ENCODE peak calls at places on chromosome 22, in nine cellular contexts. N, K, B, J, T, X, W, E and A are unnamed samples.

GRCh38 chr22:22995166-22995565 is 75.2 kb upstream of the GNAZ start:
- DNase-seq in E (no peak), N (no peak), X (no peak), K (no peak), J (no peak), W (no peak), B (no peak), T (no peak), A (no peak)

GRCh38 chr22:32706149-32706548 is 95.4 kb upstream of the TIMP3 start:
- DNase-seq in T (no peak), B (no peak), E (no peak), X (no peak), W (no peak), J (no peak), N (no peak), K (no peak), A (no peak)

GRCh38 chr22:26892401-26893033 is 235.1 kb downstream of the MIAT start:
- DNase-seq in T (no peak), N (no peak), W (peak; percentile 63), X (no peak), E (no peak), J (no peak), B (no peak), K (no peak), A (no peak)

GRCh38 chr22:22857607-22858558 is 29.7 kb upstream of the IGLL5 start:
- DNase-seq in W (no peak), E (no peak), T (no peak), X (no peak), N (no peak), B (no peak), J (no peak), K (no peak), A (no peak)

GRCh38 chr22:43798492-43798891 is 13.6 kb downstream of the EFCAB6 start:
- DNase-seq in E (peak; percentile 88), W (no peak), K (no peak), T (no peak), X (peak; percentile 18), J (no peak), B (no peak), N (no peak), A (peak; percentile 53)

GRCh38 chr22:49112661-49113626 is 714.7 kb downstream of the BRD1 start:
- DNase-seq in E (no peak), T (no peak), K (no peak), B (no peak), J (no peak), N (no peak), W (no peak), X (no peak), A (no peak)

GRCh38 chr22:48824673-48825651 is 1002.7 kb downstream of the BRD1 start:
- DNase-seq in J (no peak), W (no peak), X (no peak), N (no peak), B (no peak), K (no peak), E (no peak), T (no peak), A (no peak)

GRCh38 chr22:46012881-46013281 is 35.9 kb upstream of the WNT7B start:
- DNase-seq in B (no peak), T (no peak), J (no peak), N (no peak), X (no peak), E (no peak), K (no peak), W (no peak), A (no peak)

GRCh38 chr22:19884161-19884953 is 29.7 kb upstream of the GNB1L start:
- DNase-seq in W (no peak), K (no peak), N (no peak), T (no peak), B (no peak), X (no peak), E (no peak), J (no peak), A (no peak)

GRCh38 chr22:23380911-23381310 is 199.2 kb downstream of the IGLL1 start:
- DNase-seq in B (no peak), K (no peak), J (no peak), T (no peak), E (no peak), X (no peak), W (no peak), N (no peak), A (no peak)

GRCh38 chr22:28728621-28729313 is 12.9 kb downstream of the CHEK2 start:
- DNase-seq in W (no peak), K (no peak), B (no peak), N (no peak), E (no peak), J (no peak), T (no peak), X (no peak), A (no peak)

GRCh38 chr22:30754971-30755759 is 60.5 kb downstream of the OSBP2 start:
- DNase-seq in T (peak; percentile 41), W (peak; percentile 45), J (peak; percentile 18), K (peak; percentile 33), B (peak; percentile 34), N (peak; percentile 15), E (peak; percentile 40), X (peak; percentile 67), A (peak; percentile 57)

GRCh38 chr22:36347094-36347493 is 40.7 kb downstream of the MYH9 start:
- DNase-seq in W (no peak), N (no peak), J (no peak), X (no peak), T (no peak), B (no peak), K (no peak), E (no peak), A (no peak)

GRCh38 chr22:32558681-32559355 is 84.2 kb downstream of the FBXO7 start:
- DNase-seq in B (no peak), J (no peak), E (peak; percentile 95), W (no peak), N (no peak), K (no peak), T (no peak), X (no peak), A (no peak)

GRCh38 chr22:32158712-32159533 is at the start of gene C22orf42:
- DNase-seq in K (no peak), J (no peak), N (no peak), E (no peak), W (no peak), X (no peak), B (no peak), T (no peak), A (no peak)

GRCh38 chr22:45033136-45033535 is 23.3 kb upstream of the PHF21B start:
- DNase-seq in T (no peak), J (no peak), X (no peak), B (no peak), K (no peak), E (no peak), N (no peak), W (no peak), A (no peak)

GRCh38 chr22:21760640-21761039 is 25.0 kb upstream of the YPEL1 start:
- DNase-seq in N (no peak), W (no peak), K (no peak), X (no peak), T (no peak), J (no peak), B (no peak), E (no peak), A (no peak)

GRCh38 chr22:48761546-48761945 is 1066.1 kb downstream of the BRD1 start:
- DNase-seq in K (no peak), X (no peak), W (no peak), T (no peak), B (no peak), N (no peak), E (no peak), J (no peak), A (no peak)